ENCODE peak calls at places on chromosomes 11 and 22, in four cellular contexts. One of them, this sample, is unnamed.
A peak's percentile ranks its signal among the peaks of the same experiment; 100 is the strongest.

GRCh38 chr22:27474711-27475547 is 326.6 kb downstream of the MN1 start:
- DNase-seq in HepG2: no peak
- DNase-seq in cardiac muscle cell: no peak
- DNase-seq in NCI-H774: no peak
- DNase-seq in this sample: no peak

GRCh38 chr11:6438979-6439571 is 1.7 kb downstream of the HPX start:
- DNase-seq in NCI-H774: peak; percentile 40
- DNase-seq in HepG2: peak; percentile 67
- DNase-seq in cardiac muscle cell: peak; percentile 68
- DNase-seq in this sample: peak; percentile 15

GRCh38 chr11:118893662-118894061 is 10.0 kb downstream of the CXCR5 start:
- DNase-seq in cardiac muscle cell: no peak
- DNase-seq in NCI-H774: no peak
- DNase-seq in HepG2: no peak
- DNase-seq in this sample: no peak

GRCh38 chr11:12439615-12440014 is 62.2 kb downstream of the PARVA start:
- DNase-seq in NCI-H774: peak; percentile 12
- DNase-seq in cardiac muscle cell: no peak
- DNase-seq in HepG2: no peak
- DNase-seq in this sample: no peak

GRCh38 chr11:62546937-62547625 is 475 bp upstream of the AHNAK start:
- DNase-seq in HepG2: no peak
- DNase-seq in NCI-H774: no peak
- DNase-seq in cardiac muscle cell: no peak
- DNase-seq in this sample: no peak

GRCh38 chr22:42976131-42976530 is 38.8 kb downstream of the PACSIN2 start:
- DNase-seq in HepG2: no peak
- DNase-seq in cardiac muscle cell: no peak
- DNase-seq in NCI-H774: no peak
- DNase-seq in this sample: no peak

GRCh38 chr11:3052109-3052479 is 5.1 kb downstream of the CARS1 start:
- DNase-seq in NCI-H774: peak; percentile 23
- DNase-seq in HepG2: no peak
- DNase-seq in cardiac muscle cell: no peak
- DNase-seq in this sample: no peak

GRCh38 chr11:36376888-36377758 is 81.0 kb downstream of the PRR5L start:
- DNase-seq in cardiac muscle cell: peak; percentile 43
- DNase-seq in HepG2: no peak
- DNase-seq in NCI-H774: no peak
- DNase-seq in this sample: peak; percentile 63

GRCh38 chr11:36480833-36481232 is 29.2 kb downstream of the TRAF6 start:
- DNase-seq in HepG2: no peak
- DNase-seq in cardiac muscle cell: no peak
- DNase-seq in NCI-H774: no peak
- DNase-seq in this sample: no peak

GRCh38 chr11:64608636-64609035 is 17.6 kb downstream of the SLC22A12 start:
- DNase-seq in NCI-H774: no peak
- DNase-seq in cardiac muscle cell: no peak
- DNase-seq in HepG2: peak; percentile 70
- DNase-seq in this sample: no peak